ENCODE peak calls at places on chromosomes 1 and 21, in six cellular contexts. V, G, O, E, Z and S are unnamed samples.

GRCh38 chr1:201618375-201618774 is 79.4 kb downstream of the NAV1 start:
- DNase-seq in E (no peak), V (no peak), Z (no peak), G (no peak), O (no peak), S (no peak)

GRCh38 chr21:40902299-40902698 is 55.3 kb upstream of the DSCAM start:
- DNase-seq in V (no peak), Z (no peak), O (peak), G (no peak), E (no peak), S (peak)

GRCh38 chr1:50774759-50775351 is 185.2 kb downstream of the FAF1 start:
- DNase-seq in V (no peak), G (no peak), E (peak), Z (peak), O (peak), S (peak)

GRCh38 chr1:40477680-40478057 is 579 bp downstream of the ZFP69 start:
- DNase-seq in V (no peak), Z (peak), E (peak), O (peak), G (peak), S (no peak)

GRCh38 chr1:116374340-116375164 is 1.5 kb downstream of the ATP1A1 start:
- DNase-seq in G (peak), O (peak), Z (no peak), V (no peak), E (no peak), S (no peak)

GRCh38 chr1:143720087-143721023 is 251.4 kb downstream of the FAM72C start:
- DNase-seq in E (peak), Z (no peak), G (peak), V (no peak), O (no peak), S (no peak)

GRCh38 chr1:216310776-216311175 is 112.5 kb downstream of the USH2A start:
- DNase-seq in V (no peak), Z (peak), O (no peak), E (peak), G (no peak), S (no peak)

GRCh38 chr1:112358061-112358770 is 37.8 kb upstream of the CTTNBP2NL start:
- DNase-seq in V (no peak), G (no peak), Z (no peak), E (no peak), O (no peak), S (no peak)

GRCh38 chr1:31776032-31776431 is 11.9 kb upstream of the ADGRB2 start:
- DNase-seq in E (no peak), O (no peak), V (no peak), G (no peak), Z (no peak), S (no peak)

GRCh38 chr1:119294728-119295127 is 73.9 kb upstream of the HAO2 start:
- DNase-seq in V (no peak), G (no peak), O (peak), Z (no peak), E (no peak), S (no peak)

GRCh38 chr21:31130821-31131220 is 92.5 kb upstream of the KRTAP19-8 start:
- DNase-seq in G (no peak), O (no peak), V (no peak), Z (no peak), E (no peak), S (no peak)

GRCh38 chr1:46520063-46520911 is 30.7 kb downstream of the DMBX1 start:
- DNase-seq in O (peak), E (peak), V (no peak), G (peak), Z (no peak), S (no peak)

GRCh38 chr1:59738152-59738551 is 76.6 kb upstream of the HOOK1 start:
- DNase-seq in E (no peak), Z (no peak), G (no peak), V (no peak), O (no peak), S (no peak)

GRCh38 chr1:81391100-81391828 is 409.5 kb upstream of the ADGRL2 start:
- DNase-seq in E (no peak), O (peak), V (no peak), G (no peak), Z (no peak), S (peak)

GRCh38 chr1:30675761-30676160 is 47.6 kb downstream of the MATN1 start:
- DNase-seq in Z (no peak), G (no peak), V (no peak), E (peak), O (no peak), S (no peak)

GRCh38 chr21:19553930-19554615 is 1150.5 kb upstream of the TMPRSS15 start:
- DNase-seq in Z (no peak), G (no peak), E (no peak), V (no peak), O (no peak), S (no peak)

GRCh38 chr21:26795398-26795790 is 49.8 kb downstream of the ADAMTS1 start:
- DNase-seq in Z (no peak), O (no peak), V (no peak), E (no peak), G (no peak), S (no peak)

GRCh38 chr1:28790384-28791035 is 21.5 kb upstream of the OPRD1 start:
- DNase-seq in G (no peak), Z (no peak), V (no peak), O (no peak), E (no peak), S (no peak)

GRCh38 chr1:151047591-151047924 is at the start of gene C1orf56:
- DNase-seq in Z (peak), G (peak), O (peak), E (peak), V (no peak), S (peak)

GRCh38 chr1:23194119-23194984 is 22.9 kb downstream of the HTR1D start:
- DNase-seq in O (no peak), E (peak), Z (no peak), G (no peak), V (no peak), S (no peak)

GRCh38 chr1:201282931-201283829 is at the start of gene PKP1:
- DNase-seq in O (peak), V (no peak), Z (no peak), G (peak), E (peak), S (no peak)

GRCh38 chr1:211483896-211484612 is 7.9 kb downstream of the RD3 start:
- DNase-seq in G (no peak), O (no peak), V (no peak), E (no peak), Z (no peak), S (no peak)

GRCh38 chr1:151620286-151620685 is 8.4 kb downstream of the SNX27 start:
- DNase-seq in V (no peak), G (no peak), Z (no peak), O (no peak), E (no peak), S (no peak)

GRCh38 chr1:180157576-180158057 is 2.9 kb downstream of the QSOX1 start:
- DNase-seq in O (peak), Z (peak), E (no peak), G (no peak), V (no peak), S (no peak)

GRCh38 chr21:44593598-44594405 is 1.5 kb upstream of the KRTAP10-6 start:
- DNase-seq in Z (peak), E (no peak), G (peak), O (peak), V (no peak), S (no peak)

GRCh38 chr1:42784946-42785693 is at the start of gene TMEM269:
- DNase-seq in V (no peak), G (no peak), O (no peak), E (no peak), Z (no peak), S (peak)

GRCh38 chr1:225871374-225872074 is 10.7 kb downstream of the TMEM63A start:
- DNase-seq in G (no peak), E (no peak), Z (no peak), V (no peak), O (peak), S (no peak)

GRCh38 chr1:184373155-184373554 is 13.7 kb upstream of the C1orf21 start:
- DNase-seq in Z (no peak), O (no peak), V (no peak), E (no peak), G (no peak), S (no peak)

GRCh38 chr21:45847870-45848269 is 133.7 kb upstream of the COL6A1 start:
- DNase-seq in V (no peak), E (no peak), G (no peak), O (no peak), Z (no peak), S (no peak)

GRCh38 chr1:204806943-204807624 is 63.6 kb upstream of the NFASC start:
- DNase-seq in V (peak), O (peak), Z (peak), E (peak), G (peak), S (peak)

GRCh38 chr1:22375601-22376000 is 76.0 kb upstream of the ZBTB40 start:
- DNase-seq in O (no peak), G (no peak), V (no peak), E (no peak), Z (no peak), S (no peak)

GRCh38 chr1:185281245-185281644 is 35.8 kb downstream of the IVNS1ABP start:
- DNase-seq in O (no peak), V (no peak), Z (no peak), E (no peak), G (no peak), S (no peak)